ENCODE peak calls at places on chromosome 11, in ten cellular contexts. E is heart left ventricle, O is endothelial cell of umbilical vein, L is body of pancreas, C is HCT116, V is esophagus squamous epithelium, M is IMR-90, P is esophagus muscularis mucosa, Y is suprapubic skin, G is testis. F is an unnamed sample. For H3K4me1, the result is how much of the 10 kb centered on the place peaks cover.

GRCh38 chr11:2175659-2176058 is 4.0 kb upstream of the TH start:
- DNase-seq in E (no peak), O (no peak), L (peak), C (no peak), V (no peak), M (peak), P (no peak), Y (no peak), G (no peak), F (no peak)

GRCh38 chr11:69142894-69143293 is 12.8 kb upstream of the SMIM38 start:
- DNase-seq in E (no peak), O (no peak), L (no peak), C (no peak), V (no peak), M (no peak), P (no peak), Y (no peak), G (no peak), F (no peak)

GRCh38 chr11:132055296-132055695 is 684.9 kb downstream of the NTM start:
- DNase-seq in E (no peak), O (no peak), L (no peak), C (no peak), V (no peak), M (no peak), P (no peak), Y (no peak), G (no peak), F (no peak)

GRCh38 chr11:45930031-45930794 is 7.8 kb downstream of the LARGE2 start:
- DNase-seq in E (peak), O (no peak), L (peak), C (no peak), V (peak), M (no peak), P (peak), Y (no peak), G (no peak), F (no peak)

GRCh38 chr11:72352859-72353551 is 81.3 kb downstream of the CLPB start:
- DNase-seq in E (no peak), O (no peak), L (no peak), C (no peak), V (no peak), M (peak), P (no peak), Y (no peak), G (peak), F (peak)

GRCh38 chr11:111387318-111387863 is 8.3 kb upstream of the POU2AF1 start:
- DNase-seq in E (no peak), O (no peak), L (peak), C (no peak), V (no peak), M (no peak), P (no peak), Y (no peak), G (no peak), F (peak)

GRCh38 chr11:100972046-100972445 is 157.6 kb downstream of the PGR start:
- DNase-seq in E (no peak), O (no peak), L (no peak), C (no peak), V (no peak), M (peak), P (no peak), Y (no peak), G (no peak), F (no peak)

GRCh38 chr11:86741489-86742435 is 58.6 kb upstream of the PRSS23 start:
- DNase-seq in E (no peak), O (peak), L (no peak), C (no peak), V (no peak), M (peak), P (no peak), Y (no peak), G (no peak), F (no peak)

GRCh38 chr11:118923721-118924587 is 1.8 kb downstream of the BCL9L start:
- DNase-seq in E (no peak), O (no peak), L (no peak), C (no peak), V (no peak), M (no peak), P (no peak), Y (no peak), G (no peak), F (no peak)

GRCh38 chr11:32100495-32100894 is 9.6 kb downstream of the RCN1 start:
- DNase-seq in E (peak), O (no peak), L (no peak), C (no peak), V (no peak), M (peak), P (no peak), Y (no peak), G (no peak), F (no peak)

GRCh38 chr11:119680899-119681370 is 48.1 kb downstream of the NECTIN1 start:
- DNase-seq in E (peak), O (no peak), L (peak), C (no peak), V (no peak), M (peak), P (no peak), Y (no peak), G (peak), F (peak)

GRCh38 chr11:110092577-110093406 is at the start of gene ZC3H12C:
- DNase-seq in E (peak), O (peak), L (peak), C (peak), V (peak), M (peak), P (peak), Y (peak), G (peak), F (peak)
- TF ChIP-seq POLR2A in E (no peak), O (peak), L (peak), C (no peak), V (peak), M (peak), P (peak), Y (peak), G (no peak), F (peak)

GRCh38 chr11:67119577-67120391 is 721 bp downstream of the KDM2A start:
- DNase-seq in E (peak), O (peak), L (peak), C (no peak), V (no peak), M (no peak), P (no peak), Y (peak), G (peak), F (peak)

GRCh38 chr11:67117176-67117575 is 1.9 kb upstream of the KDM2A start:
- DNase-seq in E (no peak), O (no peak), L (no peak), C (no peak), V (no peak), M (no peak), P (no peak), Y (no peak), G (no peak), F (no peak)

GRCh38 chr11:67117667-67118058 is 1.4 kb upstream of the KDM2A start:
- DNase-seq in E (peak), O (peak), L (no peak), C (no peak), V (no peak), M (no peak), P (no peak), Y (no peak), G (peak), F (no peak)

GRCh38 chr11:67118801-67119576 is at the start of gene KDM2A:
- DNase-seq in E (peak), O (peak), L (peak), C (peak), V (peak), M (peak), P (peak), Y (peak), G (peak), F (peak)

GRCh38 chr11:67118059-67118766 is 850 bp upstream of the KDM2A start:
- DNase-seq in E (peak), O (peak), L (peak), C (no peak), V (no peak), M (no peak), P (no peak), Y (peak), G (peak), F (peak)
- H3K4me1 ChIP-seq in E (under half), O (under half), L (under half), C (under half), V (under half), M (under half), P (under half), Y (under half), G (under half), F (under half)

DNA sequence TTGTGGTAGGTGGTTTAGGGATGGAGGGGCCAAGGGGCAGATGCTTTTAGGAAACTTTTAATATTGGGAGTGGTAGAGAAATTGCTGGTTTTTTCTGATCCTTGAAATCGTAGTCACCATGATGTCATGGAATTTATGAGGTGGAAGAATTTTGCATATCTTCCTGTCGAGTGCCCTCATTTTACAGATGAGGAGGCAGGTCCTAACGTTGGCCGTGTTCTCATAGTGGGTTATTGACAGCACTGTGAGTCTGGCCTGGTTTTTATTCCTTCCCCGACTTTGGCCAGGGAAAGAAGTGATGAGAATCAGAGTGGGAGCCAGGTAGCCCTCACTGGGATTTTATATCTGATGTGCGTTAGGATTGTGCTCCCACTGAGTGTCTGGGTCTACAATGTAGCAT is 8.8 kb upstream of the PACS1 start:
- DNase-seq in E (no peak), O (no peak), L (no peak), C (no peak), V (no peak), M (no peak), P (no peak), Y (peak), G (no peak), F (no peak)
- TF ChIP-seq POLR2A in E (no peak), O (no peak), L (no peak), C (no peak), V (no peak), M (no peak), P (no peak), Y (no peak), G (no peak), F (no peak)

GRCh38 chr11:47854667-47855066 is 6.5 kb upstream of the NUP160 start:
- DNase-seq in E (no peak), O (no peak), L (no peak), C (no peak), V (no peak), M (no peak), P (no peak), Y (no peak), G (no peak), F (no peak)
- H3K4me1 ChIP-seq in E (under half), O (under half), L (under half), C (under half), V (under half), M (under half), P (under half), Y (under half), G (under half), F (under half)

GRCh38 chr11:47407746-47408590 is at the start of gene SLC39A13:
- DNase-seq in E (peak), O (peak), L (peak), C (peak), V (peak), M (peak), P (peak), Y (peak), G (peak), F (peak)
- TF ChIP-seq POLR2A in E (no peak), O (peak), L (peak), C (peak), V (peak), M (peak), P (peak), Y (peak), G (peak), F (peak)

F was measured in prostate gland.